ENCODE peak calls at places on chromosomes 7 and 10, in five cellular contexts. One of them, this sample, is unnamed.

GRCh38 chr10:74384615-74385213 is 233.7 kb downstream of the ADK start:
- DNase-seq in body of pancreas: no peak
- DNase-seq in thyroid gland: no peak
- DNase-seq in uterus: no peak
- DNase-seq in adrenal gland: no peak
- DNase-seq in this sample: no peak

GRCh38 chr10:128274938-128275337 is 148.7 kb upstream of the MKI67 start:
- DNase-seq in adrenal gland: no peak
- DNase-seq in uterus: no peak
- DNase-seq in thyroid gland: peak; percentile 27
- DNase-seq in body of pancreas: no peak
- DNase-seq in this sample: no peak

GRCh38 chr10:92997620-92998019 is 63.0 kb upstream of the CYP26C1 start:
- DNase-seq in adrenal gland: no peak
- DNase-seq in thyroid gland: no peak
- DNase-seq in body of pancreas: no peak
- DNase-seq in uterus: no peak
- DNase-seq in this sample: no peak

GRCh38 chr10:121062040-121062574 is 210.9 kb downstream of the WDR11 start:
- DNase-seq in thyroid gland: no peak
- DNase-seq in body of pancreas: no peak
- DNase-seq in adrenal gland: no peak
- DNase-seq in uterus: no peak
- DNase-seq in this sample: no peak

GRCh38 chr7:83970081-83970480 is 224.5 kb downstream of the SEMA3A start:
- DNase-seq in body of pancreas: no peak
- DNase-seq in thyroid gland: no peak
- DNase-seq in uterus: no peak
- DNase-seq in adrenal gland: no peak
- DNase-seq in this sample: no peak

GRCh38 chr7:16504019-16504418 is 22.6 kb upstream of the LRRC72 start:
- DNase-seq in thyroid gland: no peak
- DNase-seq in uterus: no peak
- DNase-seq in adrenal gland: no peak
- DNase-seq in body of pancreas: no peak
- DNase-seq in this sample: no peak

GRCh38 chr7:25360471-25360870 is 132.2 kb upstream of the NPVF start:
- DNase-seq in uterus: no peak
- DNase-seq in adrenal gland: no peak
- DNase-seq in thyroid gland: no peak
- DNase-seq in body of pancreas: no peak
- DNase-seq in this sample: no peak

GRCh38 chr7:46534593-46535271 is 613.7 kb upstream of the IGFBP3 start:
- DNase-seq in body of pancreas: no peak
- DNase-seq in adrenal gland: peak; percentile 57
- DNase-seq in uterus: no peak
- DNase-seq in thyroid gland: peak; percentile 78
- DNase-seq in this sample: no peak

GRCh38 chr10:50929670-50930069 is 44.2 kb upstream of the A1CF start:
- DNase-seq in adrenal gland: no peak
- DNase-seq in uterus: no peak
- DNase-seq in thyroid gland: no peak
- DNase-seq in body of pancreas: no peak
- DNase-seq in this sample: no peak

DNA sequence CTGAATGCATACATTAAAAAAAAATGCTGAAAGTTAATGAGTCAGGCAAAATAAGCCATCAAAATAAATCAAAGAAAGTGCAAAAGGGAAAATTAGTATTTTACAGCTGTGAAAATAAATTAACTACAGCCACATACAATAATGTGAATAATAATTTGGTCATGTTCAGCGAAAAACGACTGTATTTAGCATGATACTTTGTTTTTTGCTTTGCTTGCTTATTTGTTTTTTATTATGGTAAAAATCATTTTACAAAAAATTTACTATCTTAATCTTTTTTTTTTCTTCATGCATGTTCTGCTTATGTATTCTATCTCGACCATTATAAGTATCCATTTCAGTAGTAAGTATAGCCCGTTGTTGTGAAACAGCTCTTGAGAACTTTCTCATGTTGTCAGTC is 77.1 kb downstream of the RAB18 start:
- DNase-seq in body of pancreas: no peak
- DNase-seq in thyroid gland: no peak
- DNase-seq in adrenal gland: no peak
- DNase-seq in uterus: no peak
- DNase-seq in this sample: no peak
- H3K4me3 ChIP-seq in body of pancreas: no peak overlapping the region
- H3K4me3 ChIP-seq in thyroid gland: no peak overlapping the region
- H3K4me3 ChIP-seq in adrenal gland: no peak overlapping the region
- H3K4me3 ChIP-seq in uterus: no peak overlapping the region
- H3K4me3 ChIP-seq in this sample: no peak overlapping the region

DNA sequence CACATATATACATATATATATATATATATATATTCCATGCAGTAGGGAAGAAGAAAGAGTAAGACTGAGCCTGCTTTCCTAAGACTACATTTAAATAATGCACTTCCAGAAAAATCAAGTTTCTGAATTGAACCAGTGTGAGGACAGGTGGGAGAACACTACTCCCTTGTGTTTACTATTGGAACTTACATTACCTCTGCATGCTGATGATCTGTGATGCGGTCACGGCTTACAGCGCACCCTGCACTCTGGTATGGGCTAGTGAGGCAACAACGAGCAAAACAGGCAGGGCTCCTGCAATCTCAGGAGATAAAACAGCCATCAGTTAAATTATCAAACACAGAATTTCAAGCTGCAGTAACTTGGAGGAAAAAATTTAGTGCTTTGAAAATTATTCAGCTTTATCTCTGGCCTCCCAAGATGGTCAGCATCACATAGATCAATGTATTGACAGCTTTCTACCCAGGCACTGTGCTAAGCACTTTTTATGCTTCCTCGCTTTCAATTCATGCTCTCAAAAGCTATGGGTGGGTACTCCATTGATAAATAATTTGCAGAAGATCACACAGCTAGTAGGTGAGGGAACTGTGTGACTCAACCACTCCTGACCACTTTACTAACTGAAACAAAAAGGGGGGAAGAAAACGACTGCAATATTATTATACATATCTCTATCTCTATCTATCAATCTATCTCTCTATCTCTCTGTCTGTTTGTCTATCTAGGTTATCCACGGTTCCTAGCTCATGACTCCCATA is 20.5 kb upstream of the SLC16A12 start:
- DNase-seq in adrenal gland: no peak
- DNase-seq in thyroid gland: no peak
- DNase-seq in uterus: no peak
- DNase-seq in body of pancreas: peak; percentile 26
- DNase-seq in this sample: no peak
- TF ChIP-seq CTCF in adrenal gland: no peak
- TF ChIP-seq CTCF in thyroid gland: peak; percentile 43
- TF ChIP-seq CTCF in uterus: no peak
- TF ChIP-seq CTCF in body of pancreas: no peak
- TF ChIP-seq CTCF in this sample: no peak

GRCh38 chr7:27200761-27201230 is 905 bp upstream of the HOXA13 start:
- DNase-seq in adrenal gland: peak; percentile 36
- DNase-seq in thyroid gland: no peak
- DNase-seq in body of pancreas: peak; percentile 5
- DNase-seq in uterus: no peak
- DNase-seq in this sample: peak; percentile 41
- TF ChIP-seq POLR2A in adrenal gland: no peak
- TF ChIP-seq POLR2A in thyroid gland: no peak
- TF ChIP-seq POLR2A in body of pancreas: no peak
- TF ChIP-seq POLR2A in uterus: no peak
- TF ChIP-seq POLR2A in this sample: no peak

GRCh38 chr7:18505870-18506460 is 10.4 kb downstream of the HDAC9 start:
- DNase-seq in body of pancreas: no peak
- DNase-seq in adrenal gland: no peak
- DNase-seq in thyroid gland: no peak
- DNase-seq in uterus: no peak
- DNase-seq in this sample: no peak
- H3K4me3 ChIP-seq in body of pancreas: no peak overlapping the region
- H3K4me3 ChIP-seq in adrenal gland: no peak overlapping the region
- H3K4me3 ChIP-seq in thyroid gland: no peak overlapping the region
- H3K4me3 ChIP-seq in uterus: no peak overlapping the region
- H3K4me3 ChIP-seq in this sample: no peak overlapping the region

DNA sequence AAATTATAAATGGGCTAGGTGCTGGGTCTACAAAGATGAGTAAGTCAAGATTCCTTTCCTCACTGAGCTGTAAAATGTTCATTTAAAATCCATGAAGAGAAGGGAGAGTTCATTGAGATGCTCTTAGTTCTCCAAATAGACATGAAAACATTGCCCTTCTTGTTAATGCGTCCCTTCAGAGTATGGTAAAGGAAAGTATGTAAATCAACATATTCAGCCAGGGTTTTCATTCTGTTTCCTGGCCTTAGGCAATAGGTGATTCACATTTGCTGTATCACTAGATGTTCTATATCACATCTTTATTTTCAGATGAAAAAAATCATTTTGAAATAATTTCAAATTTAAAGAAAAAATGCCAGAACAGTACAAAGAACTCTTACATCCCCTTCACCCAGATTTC is 5.4 kb downstream of the ANKIB1 start:
- DNase-seq in uterus: no peak
- DNase-seq in body of pancreas: no peak
- DNase-seq in thyroid gland: no peak
- DNase-seq in adrenal gland: no peak
- DNase-seq in this sample: no peak
- TF ChIP-seq CTCF in uterus: no peak
- TF ChIP-seq CTCF in body of pancreas: no peak
- TF ChIP-seq CTCF in thyroid gland: no peak
- TF ChIP-seq CTCF in adrenal gland: no peak
- TF ChIP-seq CTCF in this sample: no peak

GRCh38 chr10:97321032-97321806 is 2.1 kb downstream of the FRAT1 start:
- DNase-seq in body of pancreas: peak; percentile 35
- DNase-seq in uterus: no peak
- DNase-seq in adrenal gland: peak; percentile 78
- DNase-seq in thyroid gland: peak; percentile 23
- DNase-seq in this sample: no peak
- TF ChIP-seq POLR2A in body of pancreas: peak; percentile 36
- TF ChIP-seq POLR2A in uterus: no peak
- TF ChIP-seq POLR2A in adrenal gland: no peak
- TF ChIP-seq POLR2A in thyroid gland: no peak
- TF ChIP-seq POLR2A in this sample: no peak

This sample was measured in suprapubic skin.